ENCODE peak calls at places on chromosome 1, in five cellular contexts. N is hypothalamus; S is nucleus accumbens; Y is CD8-positive, alpha-beta T cell; X is naive B cell. Z is an unnamed sample.

GRCh38 chr1:91836307-91837056 is 49.5 kb downstream of the TGFBR3 start:
- DNase-seq in N (no peak), X (no peak), S (no peak), Y (no peak), Z (no peak)

GRCh38 chr1:76782777-76783176 is 84.5 kb upstream of the ST6GALNAC5 start:
- DNase-seq in X (no peak), S (no peak), Y (no peak), N (no peak), Z (no peak)

GRCh38 chr1:47830856-47831255 is 166.3 kb downstream of the TRABD2B start:
- DNase-seq in Y (no peak), X (no peak), N (no peak), S (no peak), Z (no peak)

GRCh38 chr1:69540052-69540451 is 27.7 kb upstream of the LRRC7 start:
- DNase-seq in S (no peak), Y (no peak), N (no peak), X (no peak), Z (no peak)

GRCh38 chr1:45619149-45619921 is 4.5 kb downstream of the CCDC17 start:
- DNase-seq in N (no peak), Y (no peak), S (no peak), X (no peak), Z (no peak)

GRCh38 chr1:64209221-64209620 is 5.8 kb downstream of the UBE2U start:
- DNase-seq in S (no peak), N (no peak), X (no peak), Y (no peak), Z (no peak)

GRCh38 chr1:7008975-7009740 is 223.9 kb downstream of the CAMTA1 start:
- DNase-seq in Y (no peak), X (no peak), S (no peak), N (no peak), Z (no peak)

GRCh38 chr1:20185834-20186782 is at the start of the genes PLA2G2C and UBXN10:
- DNase-seq in Y (peak; percentile 61), S (no peak), N (peak; percentile 44), X (peak; percentile 52), Z (peak; percentile 51)